ENCODE peak calls at places on chromosomes 6 and 20, in seven cellular contexts. U, W, G, A, C, M and T are unnamed samples.

GRCh38 chr6:159066479-159066878 is 21.7 kb upstream of the TAGAP start:
- DNase-seq in U (no peak), M (no peak), C (no peak), A (no peak), G (no peak), W (no peak), T (no peak)

GRCh38 chr6:168123165-168123911 is 44.3 kb upstream of the FRMD1 start:
- DNase-seq in C (no peak), A (no peak), G (no peak), W (no peak), M (no peak), U (no peak), T (no peak)

GRCh38 chr6:65638047-65638831 is 68.8 kb downstream of the EYS start:
- DNase-seq in A (no peak), C (no peak), U (no peak), W (no peak), M (no peak), G (no peak), T (peak; percentile 15)

GRCh38 chr6:93412452-93412851 is 6.9 kb downstream of the EPHA7 start:
- DNase-seq in C (no peak), A (no peak), U (no peak), G (no peak), W (no peak), M (no peak), T (no peak)

GRCh38 chr6:46023216-46023915 is 7.7 kb upstream of the CLIC5 start:
- DNase-seq in G (no peak), U (no peak), M (no peak), W (peak; percentile 25), A (no peak), C (no peak), T (no peak)

GRCh38 chr6:44162876-44163625 is 4.4 kb downstream of the CAPN11 start:
- DNase-seq in U (no peak), A (no peak), W (no peak), G (no peak), M (no peak), C (no peak), T (no peak)

GRCh38 chr6:17280552-17281090 is 540 bp upstream of the RBM24 start:
- DNase-seq in C (no peak), A (peak; percentile 78), M (no peak), W (no peak), G (no peak), U (peak; percentile 61), T (no peak)

GRCh38 chr6:88884361-88884760 is 79.1 kb downstream of the RNGTT start:
- DNase-seq in A (no peak), C (no peak), M (no peak), U (no peak), W (no peak), G (no peak), T (no peak)

GRCh38 chr20:33445881-33446615 is 2.5 kb upstream of the SNTA1 start:
- DNase-seq in W (no peak), U (no peak), M (no peak), G (no peak), A (no peak), C (no peak), T (no peak)

GRCh38 chr6:127520061-127520460 is 926 bp upstream of the MTCL3 start:
- DNase-seq in G (no peak), U (no peak), A (no peak), W (no peak), C (no peak), M (peak; percentile 41), T (no peak)

GRCh38 chr6:125099211-125100017 is 54.2 kb upstream of the TPD52L1 start:
- DNase-seq in M (peak; percentile 48), W (no peak), U (peak; percentile 58), G (peak; percentile 25), C (no peak), A (peak; percentile 85), T (peak; percentile 74)

GRCh38 chr6:84525907-84526306 is 238.5 kb downstream of the TBX18 start:
- DNase-seq in G (no peak), A (no peak), W (no peak), U (no peak), M (no peak), C (no peak), T (no peak)

GRCh38 chr20:19253316-19253715 is 40.9 kb downstream of the SLC24A3 start:
- DNase-seq in A (no peak), G (no peak), C (no peak), U (no peak), M (no peak), W (no peak), T (no peak)

GRCh38 chr20:32609993-32610896 is 25.1 kb upstream of the NOL4L start:
- DNase-seq in M (no peak), A (no peak), G (no peak), C (no peak), U (no peak), W (no peak), T (no peak)

GRCh38 chr6:125170376-125170775 is 16.8 kb downstream of the TPD52L1 start:
- DNase-seq in U (no peak), G (no peak), C (no peak), M (no peak), A (no peak), W (no peak), T (no peak)

GRCh38 chr20:58103961-58104360 is 124.5 kb downstream of the ANKRD60 start:
- DNase-seq in C (no peak), W (no peak), M (no peak), U (no peak), G (no peak), A (no peak), T (no peak)

GRCh38 chr20:63253438-63254236 is 626 bp downstream of the NKAIN4 start:
- DNase-seq in G (no peak), U (no peak), M (no peak), C (no peak), A (no peak), W (no peak), T (no peak)

GRCh38 chr20:63253065-63253437 is 1.2 kb downstream of the NKAIN4 start:
- DNase-seq in W (no peak), C (no peak), G (no peak), A (no peak), M (no peak), U (no peak), T (no peak)

GRCh38 chr20:63249891-63250290 is 4.4 kb downstream of the NKAIN4 start:
- DNase-seq in G (no peak), W (no peak), A (no peak), M (no peak), U (no peak), C (no peak), T (no peak)

GRCh38 chr20:63254237-63254535 is at the start of gene NKAIN4:
- DNase-seq in C (no peak), U (no peak), G (no peak), W (no peak), A (no peak), M (no peak), T (no peak)

DNA sequence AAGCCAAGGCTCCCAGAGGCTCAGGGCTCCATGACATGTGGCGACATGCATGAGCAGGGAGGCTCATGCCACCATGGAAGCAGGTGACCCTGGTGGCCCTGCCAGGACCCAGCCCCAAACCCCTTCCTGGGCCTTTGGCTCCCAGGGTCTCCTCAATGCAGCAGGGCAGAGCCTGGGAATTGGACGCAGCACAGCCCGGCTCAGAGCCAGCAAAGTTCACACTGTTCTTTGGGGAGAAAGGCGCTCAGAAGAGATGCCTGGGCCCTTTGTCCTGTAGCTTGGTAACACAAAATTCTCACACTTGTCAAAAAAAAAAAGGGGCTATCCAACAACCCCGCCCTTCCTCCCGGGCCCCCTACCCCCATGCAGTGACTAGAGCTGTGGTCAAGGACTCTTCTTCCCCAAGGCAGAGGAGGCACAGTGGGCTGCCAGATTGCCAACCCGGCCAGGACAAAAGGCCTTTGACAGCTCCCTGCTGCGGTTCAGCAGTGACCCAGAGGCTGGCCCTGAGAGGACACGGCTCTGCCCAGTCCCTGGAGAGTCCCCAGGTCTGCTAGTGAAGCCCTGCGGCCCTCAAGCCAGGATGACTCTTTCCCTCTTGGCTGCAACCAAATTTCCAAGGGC is 2.0 kb downstream of the NKAIN4 start:
- DNase-seq in W (no peak), A (no peak), C (no peak), U (no peak), M (no peak), G (no peak), T (no peak)
- H3K27me3 ChIP-seq in W (peaks cover 89% of the 10 kb centered on the region), A (no peaks in the 10 kb centered on the region), C (peaks cover 7% of the 10 kb centered on the region), U (peaks cover 29% of the 10 kb centered on the region), M (no peaks in the 10 kb centered on the region), G (no peaks in the 10 kb centered on the region), T (peaks cover 62% of the 10 kb centered on the region)

GRCh38 chr6:170227996-170228550 is 62.8 kb downstream of the DLL1 start:
- DNase-seq in A (no peak), C (no peak), M (no peak), W (no peak), U (no peak), G (no peak), T (no peak)
- H3K27me3 ChIP-seq in A (no peaks in the 10 kb centered on the region), C (no peaks in the 10 kb centered on the region), M (no peaks in the 10 kb centered on the region), W (no peaks in the 10 kb centered on the region), U (no peaks in the 10 kb centered on the region), G (no peaks in the 10 kb centered on the region), T (peaks cover 85% of the 10 kb centered on the region)

DNA sequence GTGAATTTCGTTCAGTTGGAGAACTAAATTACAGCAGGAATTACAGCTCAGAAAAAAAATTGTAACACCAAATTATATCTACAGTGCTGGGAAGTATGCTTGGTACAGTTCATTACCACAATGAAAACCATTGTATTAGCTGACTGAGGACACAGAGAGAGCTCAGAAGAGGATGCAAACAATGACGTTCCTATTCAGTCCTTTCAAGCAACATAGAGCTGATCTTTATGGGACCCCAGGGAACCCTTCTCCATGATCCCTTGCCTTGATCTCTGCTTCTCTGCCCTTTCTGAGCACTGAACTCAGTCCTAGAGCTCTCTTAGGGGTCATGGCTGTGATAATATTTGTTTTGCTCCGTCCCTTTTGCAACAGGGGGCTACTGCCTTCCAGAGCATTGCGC is 3.0 kb downstream of the TMC2 start:
- DNase-seq in W (no peak), G (no peak), C (no peak), U (no peak), A (no peak), M (no peak), T (no peak)
- H3K27me3 ChIP-seq in W (peaks cover 34% of the 10 kb centered on the region), G (no peaks in the 10 kb centered on the region), C (no peaks in the 10 kb centered on the region), U (no peaks in the 10 kb centered on the region), A (no peaks in the 10 kb centered on the region), M (no peaks in the 10 kb centered on the region), T (peaks cover 86% of the 10 kb centered on the region)

GRCh38 chr20:4809707-4810106 is 88.0 kb downstream of the PRND start:
- DNase-seq in C (no peak), G (peak; percentile 29), M (no peak), U (no peak), W (no peak), A (no peak), T (no peak)
- H3K27me3 ChIP-seq in C (no peaks in the 10 kb centered on the region), G (no peaks in the 10 kb centered on the region), M (no peaks in the 10 kb centered on the region), U (no peaks in the 10 kb centered on the region), W (no peaks in the 10 kb centered on the region), A (no peaks in the 10 kb centered on the region), T (no peaks in the 10 kb centered on the region)

GRCh38 chr20:62433655-62434054 is 6.3 kb upstream of the RBBP8NL start:
- DNase-seq in G (no peak), M (no peak), W (no peak), C (no peak), U (no peak), A (no peak), T (no peak)
- H3K27me3 ChIP-seq in G (no peaks in the 10 kb centered on the region), M (no peaks in the 10 kb centered on the region), W (peaks cover 58% of the 10 kb centered on the region), C (peaks cover 4% of the 10 kb centered on the region), U (no peaks in the 10 kb centered on the region), A (no peaks in the 10 kb centered on the region), T (peaks cover 40% of the 10 kb centered on the region)